ENCODE peak calls at places on chromosomes 16 and 17, in nine cellular contexts. One of them, this sample, is unnamed.

GRCh38 chr16:4500283-4500682 is 24.1 kb downstream of the HMOX2 start:
- DNase-seq in RWPE2: no peak
- DNase-seq in mucosa of descending colon: no peak
- DNase-seq in fibroblast of mammary gland: peak
- DNase-seq in ascending aorta: no peak
- DNase-seq in PC-3: peak
- DNase-seq in A549: peak
- DNase-seq in esophagus squamous epithelium: no peak
- DNase-seq in GM20000: no peak
- DNase-seq in this sample: no peak

GRCh38 chr17:2062571-2063183 is 7.8 kb downstream of the HIC1 start:
- DNase-seq in RWPE2: no peak
- DNase-seq in mucosa of descending colon: no peak
- DNase-seq in fibroblast of mammary gland: no peak
- DNase-seq in ascending aorta: no peak
- DNase-seq in PC-3: no peak
- DNase-seq in A549: no peak
- DNase-seq in esophagus squamous epithelium: no peak
- DNase-seq in GM20000: no peak
- DNase-seq in this sample: no peak

GRCh38 chr17:35713069-35713728 is 18.2 kb upstream of the RASL10B start:
- DNase-seq in RWPE2: no peak
- DNase-seq in mucosa of descending colon: no peak
- DNase-seq in fibroblast of mammary gland: peak
- DNase-seq in ascending aorta: peak
- DNase-seq in PC-3: no peak
- DNase-seq in A549: no peak
- DNase-seq in esophagus squamous epithelium: no peak
- DNase-seq in GM20000: no peak
- DNase-seq in this sample: no peak

GRCh38 chr16:57091990-57092785 is at the start of gene CPNE2:
- DNase-seq in RWPE2: no peak
- DNase-seq in mucosa of descending colon: peak
- DNase-seq in fibroblast of mammary gland: peak
- DNase-seq in ascending aorta: no peak
- DNase-seq in PC-3: peak
- DNase-seq in A549: peak
- DNase-seq in esophagus squamous epithelium: no peak
- DNase-seq in GM20000: peak
- DNase-seq in this sample: peak

GRCh38 chr17:2214887-2215615 is 88.5 kb downstream of the SMG6 start:
- DNase-seq in RWPE2: no peak
- DNase-seq in mucosa of descending colon: no peak
- DNase-seq in fibroblast of mammary gland: peak
- DNase-seq in ascending aorta: peak
- DNase-seq in PC-3: no peak
- DNase-seq in A549: no peak
- DNase-seq in esophagus squamous epithelium: no peak
- DNase-seq in GM20000: no peak
- DNase-seq in this sample: no peak

GRCh38 chr16:50136399-50136798 is 16.7 kb upstream of the TENT4B start:
- DNase-seq in RWPE2: no peak
- DNase-seq in mucosa of descending colon: no peak
- DNase-seq in fibroblast of mammary gland: no peak
- DNase-seq in ascending aorta: no peak
- DNase-seq in PC-3: no peak
- DNase-seq in A549: no peak
- DNase-seq in esophagus squamous epithelium: no peak
- DNase-seq in GM20000: no peak
- DNase-seq in this sample: no peak

GRCh38 chr17:47188266-47188665 is 829 bp downstream of the CDC27 start:
- DNase-seq in RWPE2: no peak
- DNase-seq in mucosa of descending colon: no peak
- DNase-seq in fibroblast of mammary gland: peak
- DNase-seq in ascending aorta: no peak
- DNase-seq in PC-3: peak
- DNase-seq in A549: peak
- DNase-seq in esophagus squamous epithelium: no peak
- DNase-seq in GM20000: peak
- DNase-seq in this sample: no peak

GRCh38 chr17:35555695-35556094 is 4.9 kb downstream of the SLFN14 start:
- DNase-seq in RWPE2: no peak
- DNase-seq in mucosa of descending colon: no peak
- DNase-seq in fibroblast of mammary gland: no peak
- DNase-seq in ascending aorta: no peak
- DNase-seq in PC-3: peak
- DNase-seq in A549: no peak
- DNase-seq in esophagus squamous epithelium: no peak
- DNase-seq in GM20000: peak
- DNase-seq in this sample: no peak

GRCh38 chr16:9996191-9996590 is 186.0 kb downstream of the GRIN2A start:
- DNase-seq in RWPE2: no peak
- DNase-seq in mucosa of descending colon: no peak
- DNase-seq in fibroblast of mammary gland: no peak
- DNase-seq in ascending aorta: no peak
- DNase-seq in PC-3: no peak
- DNase-seq in A549: no peak
- DNase-seq in esophagus squamous epithelium: no peak
- DNase-seq in GM20000: no peak
- DNase-seq in this sample: no peak

GRCh38 chr16:27844826-27845225 is 218.7 kb downstream of the GSG1L start:
- DNase-seq in RWPE2: peak
- DNase-seq in mucosa of descending colon: no peak
- DNase-seq in fibroblast of mammary gland: no peak
- DNase-seq in ascending aorta: no peak
- DNase-seq in PC-3: no peak
- DNase-seq in A549: no peak
- DNase-seq in esophagus squamous epithelium: no peak
- DNase-seq in GM20000: no peak
- DNase-seq in this sample: no peak

GRCh38 chr17:58172369-58173071 is 5.7 kb downstream of the OR4D2 start:
- DNase-seq in RWPE2: no peak
- DNase-seq in mucosa of descending colon: no peak
- DNase-seq in fibroblast of mammary gland: peak
- DNase-seq in ascending aorta: no peak
- DNase-seq in PC-3: peak
- DNase-seq in A549: peak
- DNase-seq in esophagus squamous epithelium: no peak
- DNase-seq in GM20000: peak
- DNase-seq in this sample: no peak

GRCh38 chr17:62995377-62995885 is 29.4 kb downstream of the TANC2 start:
- DNase-seq in RWPE2: no peak
- DNase-seq in mucosa of descending colon: peak
- DNase-seq in fibroblast of mammary gland: peak
- DNase-seq in ascending aorta: no peak
- DNase-seq in PC-3: peak
- DNase-seq in A549: peak
- DNase-seq in esophagus squamous epithelium: no peak
- DNase-seq in GM20000: peak
- DNase-seq in this sample: peak

GRCh38 chr16:12613992-12614661 is 189.6 kb downstream of the CPPED1 start:
- DNase-seq in RWPE2: no peak
- DNase-seq in mucosa of descending colon: no peak
- DNase-seq in fibroblast of mammary gland: no peak
- DNase-seq in ascending aorta: no peak
- DNase-seq in PC-3: no peak
- DNase-seq in A549: no peak
- DNase-seq in esophagus squamous epithelium: no peak
- DNase-seq in GM20000: no peak
- DNase-seq in this sample: no peak

GRCh38 chr17:80872999-80873951 is 118.4 kb upstream of the CHMP6 start:
- DNase-seq in RWPE2: peak
- DNase-seq in mucosa of descending colon: peak
- DNase-seq in fibroblast of mammary gland: no peak
- DNase-seq in ascending aorta: no peak
- DNase-seq in PC-3: peak
- DNase-seq in A549: peak
- DNase-seq in esophagus squamous epithelium: no peak
- DNase-seq in GM20000: no peak
- DNase-seq in this sample: no peak

GRCh38 chr16:11791144-11791828 is 5.8 kb downstream of the ZC3H7A start:
- DNase-seq in RWPE2: no peak
- DNase-seq in mucosa of descending colon: no peak
- DNase-seq in fibroblast of mammary gland: no peak
- DNase-seq in ascending aorta: no peak
- DNase-seq in PC-3: no peak
- DNase-seq in A549: no peak
- DNase-seq in esophagus squamous epithelium: no peak
- DNase-seq in GM20000: no peak
- DNase-seq in this sample: no peak

GRCh38 chr16:85523602-85524364 is 89.3 kb upstream of the GSE1 start:
- DNase-seq in RWPE2: no peak
- DNase-seq in mucosa of descending colon: no peak
- DNase-seq in fibroblast of mammary gland: peak
- DNase-seq in ascending aorta: no peak
- DNase-seq in PC-3: no peak
- DNase-seq in A549: no peak
- DNase-seq in esophagus squamous epithelium: no peak
- DNase-seq in GM20000: no peak
- DNase-seq in this sample: peak
- TF ChIP-seq CTCF in RWPE2: no peak
- TF ChIP-seq CTCF in mucosa of descending colon: no peak
- TF ChIP-seq CTCF in fibroblast of mammary gland: no peak
- TF ChIP-seq CTCF in ascending aorta: no peak
- TF ChIP-seq CTCF in PC-3: no peak
- TF ChIP-seq CTCF in A549: no peak
- TF ChIP-seq CTCF in esophagus squamous epithelium: no peak
- TF ChIP-seq CTCF in GM20000: no peak
- TF ChIP-seq CTCF in this sample: no peak

DNA sequence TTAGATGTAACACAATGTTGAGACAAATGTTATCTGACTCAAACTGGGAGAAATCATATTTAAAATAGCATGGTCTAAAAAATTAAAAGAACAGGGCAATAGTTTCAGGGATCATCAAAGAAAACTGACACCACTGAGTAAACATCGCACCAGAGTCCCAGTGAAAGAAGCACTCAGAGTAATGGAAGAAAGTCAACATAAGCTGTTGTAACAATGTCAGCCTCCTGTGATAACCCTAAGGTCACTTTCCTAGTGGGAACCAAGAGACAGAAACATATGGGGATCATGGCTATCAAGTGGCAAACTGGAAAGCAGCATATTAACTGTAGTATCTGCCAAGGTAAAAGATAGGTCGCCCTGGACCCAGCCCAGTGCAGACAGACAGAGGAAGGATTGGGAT is 160.8 kb downstream of the CA10 start:
- DNase-seq in RWPE2: no peak
- DNase-seq in mucosa of descending colon: no peak
- DNase-seq in fibroblast of mammary gland: no peak
- DNase-seq in ascending aorta: no peak
- DNase-seq in PC-3: no peak
- DNase-seq in A549: no peak
- DNase-seq in esophagus squamous epithelium: no peak
- DNase-seq in GM20000: no peak
- DNase-seq in this sample: no peak
- TF ChIP-seq CTCF in RWPE2: no peak
- TF ChIP-seq CTCF in mucosa of descending colon: no peak
- TF ChIP-seq CTCF in fibroblast of mammary gland: no peak
- TF ChIP-seq CTCF in ascending aorta: no peak
- TF ChIP-seq CTCF in PC-3: no peak
- TF ChIP-seq CTCF in A549: no peak
- TF ChIP-seq CTCF in esophagus squamous epithelium: no peak
- TF ChIP-seq CTCF in GM20000: no peak
- TF ChIP-seq CTCF in this sample: no peak

GRCh38 chr17:10316986-10317834 is 55.6 kb downstream of the MYH13 start:
- DNase-seq in RWPE2: no peak
- DNase-seq in mucosa of descending colon: peak
- DNase-seq in fibroblast of mammary gland: peak
- DNase-seq in ascending aorta: no peak
- DNase-seq in PC-3: peak
- DNase-seq in A549: peak
- DNase-seq in esophagus squamous epithelium: no peak
- DNase-seq in GM20000: peak
- DNase-seq in this sample: peak
- TF ChIP-seq CTCF in RWPE2: peak
- TF ChIP-seq CTCF in mucosa of descending colon: peak
- TF ChIP-seq CTCF in fibroblast of mammary gland: peak
- TF ChIP-seq CTCF in ascending aorta: no peak
- TF ChIP-seq CTCF in PC-3: peak
- TF ChIP-seq CTCF in A549: peak
- TF ChIP-seq CTCF in esophagus squamous epithelium: no peak
- TF ChIP-seq CTCF in GM20000: peak
- TF ChIP-seq CTCF in this sample: peak

GRCh38 chr16:66660422-66661209 is 35.9 kb downstream of the CMTM4 start:
- DNase-seq in RWPE2: peak
- DNase-seq in mucosa of descending colon: peak
- DNase-seq in fibroblast of mammary gland: peak
- DNase-seq in ascending aorta: no peak
- DNase-seq in PC-3: peak
- DNase-seq in A549: peak
- DNase-seq in esophagus squamous epithelium: no peak
- DNase-seq in GM20000: no peak
- DNase-seq in this sample: peak

GRCh38 chr16:66658143-66658859 is 38.2 kb downstream of the CMTM4 start:
- DNase-seq in RWPE2: no peak
- DNase-seq in mucosa of descending colon: no peak
- DNase-seq in fibroblast of mammary gland: no peak
- DNase-seq in ascending aorta: no peak
- DNase-seq in PC-3: no peak
- DNase-seq in A549: no peak
- DNase-seq in esophagus squamous epithelium: no peak
- DNase-seq in GM20000: no peak
- DNase-seq in this sample: no peak

GRCh38 chr16:66658860-66659190 is 37.7 kb downstream of the CMTM4 start:
- DNase-seq in RWPE2: no peak
- DNase-seq in mucosa of descending colon: no peak
- DNase-seq in fibroblast of mammary gland: no peak
- DNase-seq in ascending aorta: no peak
- DNase-seq in PC-3: no peak
- DNase-seq in A549: no peak
- DNase-seq in esophagus squamous epithelium: no peak
- DNase-seq in GM20000: no peak
- DNase-seq in this sample: no peak

GRCh38 chr16:66662445-66663194 is 33.9 kb downstream of the CMTM4 start:
- DNase-seq in RWPE2: no peak
- DNase-seq in mucosa of descending colon: no peak
- DNase-seq in fibroblast of mammary gland: peak
- DNase-seq in ascending aorta: no peak
- DNase-seq in PC-3: peak
- DNase-seq in A549: peak
- DNase-seq in esophagus squamous epithelium: no peak
- DNase-seq in GM20000: peak
- DNase-seq in this sample: no peak

DNA sequence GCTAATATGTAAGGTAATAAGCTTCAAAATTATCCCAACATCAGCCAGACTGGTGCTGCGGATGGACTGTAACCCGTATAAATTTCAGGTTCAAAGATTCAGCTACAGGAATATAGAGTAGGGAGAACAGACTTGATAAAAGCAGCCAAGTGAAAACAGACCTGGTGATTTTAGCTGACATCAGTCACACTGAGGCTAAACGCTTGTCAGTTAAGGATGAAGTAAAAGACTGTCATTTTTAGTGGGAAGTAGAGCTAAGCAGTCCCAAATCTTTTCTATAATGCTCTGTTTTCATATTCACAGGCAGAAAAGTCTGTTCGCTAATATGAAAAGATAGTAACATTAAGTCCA is 35.4 kb downstream of the CMTM4 start:
- DNase-seq in RWPE2: no peak
- DNase-seq in mucosa of descending colon: no peak
- DNase-seq in fibroblast of mammary gland: no peak
- DNase-seq in ascending aorta: no peak
- DNase-seq in PC-3: no peak
- DNase-seq in A549: no peak
- DNase-seq in esophagus squamous epithelium: no peak
- DNase-seq in GM20000: no peak
- DNase-seq in this sample: no peak
- TF ChIP-seq CTCF in RWPE2: no peak
- TF ChIP-seq CTCF in mucosa of descending colon: no peak
- TF ChIP-seq CTCF in fibroblast of mammary gland: no peak
- TF ChIP-seq CTCF in ascending aorta: no peak
- TF ChIP-seq CTCF in PC-3: no peak
- TF ChIP-seq CTCF in A549: no peak
- TF ChIP-seq CTCF in esophagus squamous epithelium: no peak
- TF ChIP-seq CTCF in GM20000: no peak
- TF ChIP-seq CTCF in this sample: no peak